ENCODE peak calls at places on chromosomes 5 and 9, in eight cellular contexts. E is fibroblast of pulmonary artery, J is adrenal gland, G is transverse colon, I is HFF-Myc, H is neural progenitor cell, B is GM06990, P is cardiac fibroblast. T is an unnamed sample.

GRCh38 chr9:123929177-123929869 is 603 bp downstream of the DENND1A start:
- DNase-seq in G (peak), B (peak), J (peak), P (no peak), E (no peak), H (peak), I (no peak), T (no peak)

GRCh38 chr9:37749129-37749528 is 4.5 kb upstream of the TRMT10B start:
- DNase-seq in G (no peak), I (no peak), B (no peak), E (no peak), H (no peak), J (no peak), P (no peak), T (no peak)

GRCh38 chr5:114782869-114783268 is 386.8 kb downstream of the TRIM36 start:
- DNase-seq in H (peak), E (no peak), I (no peak), P (no peak), B (no peak), J (no peak), G (no peak), T (no peak)

GRCh38 chr9:75892168-75892901 is 1.9 kb downstream of the PCSK5 start:
- DNase-seq in I (no peak), G (peak), P (peak), H (peak), B (no peak), E (no peak), J (no peak), T (no peak)

GRCh38 chr9:5629312-5630037 is 568 bp downstream of the RIC1 start:
- DNase-seq in B (peak), G (peak), I (no peak), P (peak), E (peak), J (peak), H (peak), T (no peak)

GRCh38 chr5:170219615-170220014 is 13.2 kb upstream of the C5orf58 start:
- DNase-seq in I (peak), J (no peak), G (no peak), B (no peak), P (peak), H (no peak), E (peak), T (peak)

GRCh38 chr5:52132053-52132452 is 655.7 kb upstream of the ITGA1 start:
- DNase-seq in B (no peak), E (no peak), G (no peak), J (no peak), H (no peak), P (no peak), I (no peak), T (no peak)

GRCh38 chr5:109516385-109516784 is 106.6 kb upstream of the PJA2 start:
- DNase-seq in B (no peak), G (no peak), J (no peak), I (no peak), P (peak), H (no peak), E (peak), T (no peak)

GRCh38 chr9:92245005-92245797 is 48.3 kb downstream of the IARS1 start:
- DNase-seq in I (no peak), G (no peak), E (peak), J (no peak), H (no peak), P (peak), B (no peak), T (peak)

GRCh38 chr5:90709323-90710148 is 150.9 kb downstream of the ADGRV1 start:
- DNase-seq in B (no peak), P (peak), I (peak), G (peak), J (peak), E (peak), H (peak), T (peak)

GRCh38 chr5:174317261-174317894 is 271.9 kb downstream of the NSG2 start:
- DNase-seq in J (peak), G (no peak), H (peak), P (peak), B (no peak), E (peak), I (no peak), T (no peak)

GRCh38 chr5:71588533-71588885 is 1.4 kb downstream of the MCCC2 start:
- DNase-seq in J (no peak), G (no peak), I (no peak), H (no peak), B (no peak), E (no peak), P (no peak), T (no peak)
- H3K4me3 ChIP-seq in J (no peak), G (peak), I (no peak), H (no peak), B (peak), E (no peak), P (no peak), T (no peak)

GRCh38 chr9:87140142-87140541 is 192.8 kb upstream of the GAS1 start:
- DNase-seq in B (no peak), P (no peak), I (no peak), E (no peak), H (no peak), G (no peak), J (no peak), T (no peak)

GRCh38 chr9:87138128-87139040 is 191.1 kb upstream of the GAS1 start:
- DNase-seq in P (no peak), E (peak), I (no peak), J (no peak), B (no peak), G (no peak), H (no peak), T (no peak)

GRCh38 chr9:87137718-87138117 is 190.4 kb upstream of the GAS1 start:
- DNase-seq in E (no peak), J (no peak), I (no peak), P (no peak), H (no peak), G (no peak), B (no peak), T (no peak)

GRCh38 chr9:87140605-87141109 is 193.4 kb upstream of the GAS1 start:
- DNase-seq in H (no peak), P (peak), I (no peak), B (no peak), E (no peak), J (no peak), G (no peak), T (peak)

DNA sequence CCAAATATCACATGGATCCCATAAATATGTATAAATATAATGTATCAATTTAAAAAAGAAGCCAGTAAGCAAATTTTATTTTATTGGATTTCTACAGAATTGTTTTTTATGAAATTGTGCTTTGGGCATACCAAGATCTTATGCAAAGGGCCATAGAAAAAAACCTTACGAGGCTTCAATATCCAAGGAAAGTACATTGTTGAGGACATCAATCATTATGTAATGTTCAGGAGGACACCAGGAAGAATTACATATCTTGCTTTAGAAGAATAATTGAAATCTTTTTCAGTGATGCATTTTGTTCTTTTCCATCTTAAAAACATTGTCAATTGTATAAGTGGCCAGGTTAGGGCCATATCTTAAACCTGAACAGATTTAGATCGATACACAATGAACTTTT is 187.8 kb upstream of the GAS1 start:
- DNase-seq in I (no peak), H (no peak), B (no peak), J (no peak), E (no peak), G (no peak), P (no peak), T (no peak)
- H3K4me3 ChIP-seq in I (no peak), H (no peak), B (no peak), J (no peak), E (no peak), G (no peak), P (no peak), T (no peak)

GRCh38 chr5:131928957-131929356 is 16.5 kb downstream of the MEIKIN start:
- DNase-seq in I (no peak), B (no peak), H (no peak), J (no peak), G (no peak), E (no peak), P (no peak), T (no peak)

GRCh38 chr5:131926168-131926567 is 19.3 kb downstream of the MEIKIN start:
- DNase-seq in B (no peak), H (no peak), G (no peak), I (no peak), E (no peak), P (no peak), J (no peak), T (no peak)
- H3K4me3 ChIP-seq in B (no peak), H (no peak), G (no peak), I (no peak), E (no peak), P (no peak), J (no peak), T (no peak)

GRCh38 chr5:176944276-176944675 is 45.1 kb upstream of the HK3 start:
- DNase-seq in J (no peak), G (no peak), P (no peak), E (no peak), H (peak), B (no peak), I (no peak), T (no peak)
- H3K4me3 ChIP-seq in J (no peak), G (no peak), P (no peak), E (no peak), H (no peak), B (no peak), I (no peak), T (no peak)

GRCh38 chr5:177349762-177350161 is 1.7 kb downstream of the LMAN2 start:
- DNase-seq in B (no peak), J (no peak), G (no peak), I (no peak), E (no peak), H (no peak), P (no peak), T (no peak)
- H3K4me3 ChIP-seq in B (peak), J (no peak), G (peak), I (peak), E (peak), H (peak), P (no peak), T (no peak)

DNA sequence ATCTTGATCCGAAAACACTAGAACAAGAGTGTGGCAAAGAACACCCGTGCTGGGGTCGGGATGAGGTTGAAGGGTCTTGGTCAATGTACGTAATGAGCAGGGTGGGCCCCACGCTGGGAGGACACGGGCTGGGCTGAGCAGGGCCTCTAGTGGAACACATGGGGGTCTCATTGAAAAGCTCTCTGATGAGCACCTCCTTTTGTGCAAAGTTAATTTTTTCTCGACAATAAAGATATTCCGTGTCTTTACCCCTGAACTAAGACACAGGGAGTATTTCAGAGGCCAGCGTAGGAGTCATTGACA is 8.0 kb downstream of the UCK1 start:
- DNase-seq in B (no peak), P (no peak), E (no peak), J (no peak), I (no peak), H (no peak), G (no peak), T (no peak)
- H3K4me3 ChIP-seq in B (no peak), P (no peak), E (no peak), J (no peak), I (no peak), H (no peak), G (no peak), T (no peak)

GRCh38 chr9:91146391-91147019 is 215.2 kb downstream of the AUH start:
- DNase-seq in G (no peak), I (no peak), P (no peak), J (no peak), B (no peak), H (no peak), E (no peak), T (no peak)

GRCh38 chr9:91147079-91147708 is 214.5 kb downstream of the AUH start:
- DNase-seq in I (no peak), J (no peak), G (no peak), P (no peak), E (no peak), H (peak), B (no peak), T (no peak)

GRCh38 chr9:91145496-91145895 is 216.2 kb downstream of the AUH start:
- DNase-seq in I (no peak), J (no peak), P (no peak), B (no peak), E (no peak), H (no peak), G (no peak), T (no peak)

GRCh38 chr9:91150273-91151013 is 211.3 kb downstream of the AUH start:
- DNase-seq in E (no peak), G (no peak), P (no peak), I (no peak), J (no peak), B (no peak), H (no peak), T (no peak)

DNA sequence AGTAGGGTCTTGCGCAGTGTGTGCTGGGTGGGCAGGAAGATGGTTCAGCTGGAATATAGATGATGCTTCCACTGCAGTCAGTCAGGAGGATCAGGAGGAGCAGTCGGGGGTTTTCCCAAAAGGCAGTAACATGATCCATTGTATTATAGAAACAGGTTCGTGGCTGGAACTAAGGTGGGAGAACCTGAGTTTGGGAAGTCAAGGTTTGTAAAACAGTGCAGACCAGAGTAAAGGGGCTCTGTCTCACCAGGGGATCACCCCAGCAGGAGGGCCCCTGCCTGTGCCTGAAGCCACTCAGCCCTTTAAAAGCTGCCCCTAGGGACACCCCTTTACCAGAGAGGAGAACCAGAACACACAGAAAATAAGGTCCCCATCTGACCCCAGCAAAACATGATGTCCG is 213.4 kb downstream of the AUH start:
- DNase-seq in P (no peak), E (no peak), H (no peak), I (no peak), J (no peak), G (no peak), B (no peak), T (no peak)
- H3K4me3 ChIP-seq in P (no peak), E (no peak), H (no peak), I (no peak), J (no peak), G (no peak), B (no peak), T (no peak)

DNA sequence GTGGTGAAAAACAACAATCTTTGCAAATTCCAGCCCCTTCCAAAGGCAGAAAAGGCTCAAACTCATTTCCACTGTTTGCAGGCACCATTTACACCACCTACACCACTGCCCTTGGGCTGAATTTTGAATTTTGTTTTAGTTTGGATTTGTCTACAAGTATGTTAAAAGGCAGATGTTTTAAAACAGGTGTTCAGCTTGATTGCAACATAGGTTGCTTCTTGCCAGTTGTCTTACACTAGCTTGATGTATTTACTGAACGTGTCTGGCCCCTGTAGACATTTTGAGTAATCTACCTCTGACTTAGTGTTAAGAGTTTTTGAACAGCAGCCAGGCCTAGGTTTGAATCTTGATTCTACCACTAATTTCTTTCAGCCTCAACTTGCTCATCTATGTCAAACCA is 156.4 kb upstream of the SLC44A1 start:
- DNase-seq in I (no peak), J (no peak), P (peak), G (no peak), B (no peak), H (no peak), E (no peak), T (no peak)
- H3K4me3 ChIP-seq in I (no peak), J (no peak), P (no peak), G (no peak), B (no peak), H (no peak), E (no peak), T (no peak)

GRCh38 chr5:131381792-131382191 is 117.9 kb downstream of the CDC42SE2 start:
- DNase-seq in P (no peak), G (peak), J (no peak), H (no peak), I (no peak), B (peak), E (no peak), T (no peak)

GRCh38 chr5:131377785-131378325 is 114.0 kb downstream of the CDC42SE2 start:
- DNase-seq in H (no peak), P (peak), I (no peak), E (peak), G (no peak), B (no peak), J (no peak), T (no peak)

GRCh38 chr5:131379723-131380122 is 115.9 kb downstream of the CDC42SE2 start:
- DNase-seq in B (peak), I (peak), E (peak), J (no peak), H (no peak), P (peak), G (no peak), T (peak)

GRCh38 chr5:131381011-131381410 is 117.2 kb downstream of the CDC42SE2 start:
- DNase-seq in H (no peak), B (no peak), J (no peak), I (no peak), G (no peak), E (peak), P (no peak), T (no peak)

DNA sequence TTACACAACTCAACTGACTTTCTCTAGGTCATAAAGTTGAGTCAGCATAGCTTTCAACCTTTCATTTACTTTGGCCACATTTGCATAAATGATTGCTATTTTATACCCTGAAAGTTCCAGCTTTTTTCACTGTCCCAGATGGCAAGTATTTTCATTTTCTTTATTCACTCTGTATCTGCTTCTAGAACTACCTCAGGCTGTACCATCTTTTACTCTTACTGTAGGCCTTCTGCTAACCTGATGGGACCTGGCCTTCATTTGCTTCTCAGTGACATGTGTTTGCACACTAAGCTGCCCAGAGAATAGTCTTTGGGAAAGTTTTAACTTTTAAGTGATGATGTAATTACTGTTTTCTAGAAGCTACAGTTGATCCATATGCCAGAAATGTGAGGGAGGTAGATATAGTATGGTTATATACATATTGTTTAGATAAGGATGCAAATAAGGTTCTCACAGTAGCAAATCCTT is 115.3 kb downstream of the CDC42SE2 start:
- DNase-seq in I (no peak), H (no peak), B (peak), J (no peak), G (no peak), P (peak), E (peak), T (no peak)
- H3K4me3 ChIP-seq in I (no peak), H (no peak), B (peak), J (no peak), G (no peak), P (no peak), E (no peak), T (no peak)

T was measured in skeletal muscle cell.